ENCODE peak calls at places on chromosomes 16 and 17, in six cellular contexts. W is activated CD8-positive, alpha-beta memory T cell treated with anti-CD3 and anti-CD28 coated beads, Interleukin-2, amount 50 U/mL, for 48 hours; C is heart left ventricle; I is GM20000; K is iris pigment epithelial cell; M is midbrain. R is an unnamed sample.

GRCh38 chr17:72693956-72694355 is 398.5 kb downstream of the SLC39A11 start:
- DNase-seq in W (no peak), C (no peak), I (no peak), K (no peak), M (no peak), R (no peak)

GRCh38 chr17:40818343-40818732 is 4.1 kb downstream of the KRT10 start:
- DNase-seq in W (no peak), C (no peak), I (no peak), K (no peak), M (no peak), R (no peak)

GRCh38 chr17:37315601-37316000 is 60.2 kb upstream of the C17orf78 start:
- DNase-seq in W (no peak), C (no peak), I (no peak), K (no peak), M (no peak), R (no peak)

GRCh38 chr16:64478258-64478906 is 643.5 kb downstream of the CDH11 start:
- DNase-seq in W (no peak), C (no peak), I (no peak), K (peak; percentile 68), M (no peak), R (no peak)

GRCh38 chr16:89505204-89506112 is 2.7 kb upstream of the SPG7 start:
- DNase-seq in W (peak; percentile 90), C (peak; percentile 96), I (peak; percentile 81), K (peak; percentile 89), M (peak; percentile 49), R (peak; percentile 93)

GRCh38 chr17:40456396-40456951 is 13.2 kb downstream of the IGFBP4 start:
- DNase-seq in W (no peak), C (peak; percentile 54), I (no peak), K (no peak), M (no peak), R (no peak)

GRCh38 chr17:31388770-31389672 is 2.5 kb upstream of the RAB11FIP4 start:
- DNase-seq in W (peak; percentile 77), C (no peak), I (peak; percentile 69), K (no peak), M (peak; percentile 55), R (no peak)

GRCh38 chr17:9284884-9285283 is 263.6 kb downstream of the NTN1 start:
- DNase-seq in W (no peak), C (peak; percentile 57), I (no peak), K (no peak), M (no peak), R (no peak)

GRCh38 chr17:75367312-75367711 is 38.2 kb downstream of the GRB2 start:
- DNase-seq in W (no peak), C (no peak), I (no peak), K (peak; percentile 90), M (no peak), R (no peak)

GRCh38 chr17:57104461-57105175 is 19.6 kb downstream of the AKAP1 start:
- DNase-seq in W (no peak), C (no peak), I (no peak), K (peak; percentile 23), M (no peak), R (no peak)

GRCh38 chr16:50528820-50529219 is 19.4 kb upstream of the NKD1 start:
- DNase-seq in W (peak; percentile 4), C (no peak), I (no peak), K (no peak), M (no peak), R (peak; percentile 4)

GRCh38 chr16:80947239-80947638 is 59.4 kb downstream of the CMC2 start:
- DNase-seq in W (no peak), C (no peak), I (no peak), K (no peak), M (no peak), R (no peak)

GRCh38 chr17:83104577-83105505 is 25.4 kb downstream of the METRNL start:
- DNase-seq in W (no peak), C (no peak), I (no peak), K (no peak), M (no peak), R (no peak)

GRCh38 chr16:27321013-27321960 is 7.5 kb downstream of the IL4R start:
- DNase-seq in W (no peak), C (no peak), I (no peak), K (peak; percentile 71), M (no peak), R (peak; percentile 30)

GRCh38 chr17:57868007-57868774 is 18.3 kb upstream of the MRPS23 start:
- DNase-seq in W (no peak), C (peak; percentile 81), I (peak; percentile 86), K (peak; percentile 82), M (no peak), R (peak; percentile 85)

GRCh38 chr16:89827383-89828198 is 684 bp upstream of the SPIRE2 start:
- DNase-seq in W (no peak), C (peak; percentile 65), I (no peak), K (peak; percentile 61), M (no peak), R (no peak)

GRCh38 chr17:43983515-43984411 is 20.7 kb upstream of the NAGS start:
- DNase-seq in W (no peak), C (peak; percentile 25), I (no peak), K (no peak), M (no peak), R (no peak)

GRCh38 chr16:546909-547770 is 13.1 kb upstream of the PRR35 start:
- DNase-seq in W (peak; percentile 76), C (peak; percentile 60), I (peak; percentile 87), K (no peak), M (peak; percentile 21), R (peak; percentile 86)

GRCh38 chr17:16948587-16949376 is 23.1 kb downstream of the TNFRSF13B start:
- DNase-seq in W (no peak), C (no peak), I (no peak), K (no peak), M (no peak), R (no peak)

GRCh38 chr17:70563301-70563820 is 394.0 kb downstream of the KCNJ2 start:
- DNase-seq in W (no peak), C (peak; percentile 42), I (no peak), K (peak; percentile 31), M (no peak), R (no peak)

GRCh38 chr17:5741810-5742209 is 157.5 kb upstream of the NLRP1 start:
- DNase-seq in W (no peak), C (no peak), I (no peak), K (no peak), M (no peak), R (no peak)

GRCh38 chr16:2979669-2980226 is 498 bp downstream of the PKMYT1 start:
- DNase-seq in W (peak; percentile 76), C (no peak), I (peak; percentile 59), K (no peak), M (no peak), R (no peak)

GRCh38 chr16:15906439-15906838 is 18.0 kb upstream of the CEP20 start:
- DNase-seq in W (no peak), C (no peak), I (no peak), K (no peak), M (no peak), R (no peak)

GRCh38 chr16:51757124-51757470 is 606.0 kb upstream of the SALL1 start:
- DNase-seq in W (no peak), C (no peak), I (no peak), K (no peak), M (no peak), R (no peak)

GRCh38 chr16:27847030-27847550 is 216.4 kb downstream of the GSG1L start:
- DNase-seq in W (peak; percentile 10), C (no peak), I (no peak), K (peak; percentile 4), M (no peak), R (no peak)

GRCh38 chr16:84024854-84025253 is 17.7 kb downstream of the SLC38A8 start:
- DNase-seq in W (no peak), C (no peak), I (no peak), K (peak; percentile 85), M (no peak), R (no peak)